ENCODE peak calls at places on chromosomes 12 and 14, in six cellular contexts. M, N, U, J, B and F are unnamed samples.

GRCh38 chr12:110585231-110585799 is 2.2 kb upstream of the PPTC7 start:
- DNase-seq in M (no peak), N (peak; percentile 57), U (no peak), J (no peak), B (peak; percentile 64), F (no peak)

GRCh38 chr12:25053021-25053271 is 104.0 kb upstream of the BCAT1 start:
- DNase-seq in M (no peak), N (no peak), U (no peak), J (no peak), B (no peak), F (no peak)

GRCh38 chr12:114347861-114348260 is 58.1 kb downstream of the TBX5 start:
- DNase-seq in M (no peak), N (no peak), U (no peak), J (no peak), B (no peak), F (no peak)

GRCh38 chr14:56127156-56127555 is 8.9 kb downstream of the PELI2 start:
- DNase-seq in M (no peak), N (no peak), U (no peak), J (no peak), B (no peak), F (no peak)

GRCh38 chr14:79596531-79596930 is 614.8 kb downstream of the DIO2 start:
- DNase-seq in M (no peak), N (peak; percentile 83), U (peak; percentile 47), J (no peak), B (no peak), F (no peak)

GRCh38 chr12:130754234-130755001 is 38.3 kb upstream of the RIMBP2 start:
- DNase-seq in M (no peak), N (no peak), U (no peak), J (no peak), B (no peak), F (no peak)

GRCh38 chr12:127980585-127980984 is 286.4 kb upstream of the TMEM132C start:
- DNase-seq in M (no peak), N (no peak), U (no peak), J (peak; percentile 44), B (no peak), F (no peak)

GRCh38 chr14:94591073-94591472 is 9.8 kb downstream of the SERPINA5 start:
- DNase-seq in M (no peak), N (no peak), U (no peak), J (no peak), B (no peak), F (no peak)

GRCh38 chr12:54300732-54301427 is at the start of gene NFE2:
- DNase-seq in M (no peak), N (peak; percentile 83), U (peak; percentile 66), J (peak; percentile 93), B (peak; percentile 71), F (no peak)

GRCh38 chr12:108495054-108495453 is 20.0 kb upstream of the FICD start:
- DNase-seq in M (no peak), N (peak; percentile 49), U (peak; percentile 59), J (peak; percentile 62), B (no peak), F (no peak)

GRCh38 chr12:129530517-129530916 is 373.3 kb downstream of the TMEM132D start:
- DNase-seq in M (no peak), N (no peak), U (no peak), J (no peak), B (no peak), F (no peak)

GRCh38 chr12:114263031-114263825 is 142.7 kb downstream of the TBX5 start:
- DNase-seq in M (no peak), N (no peak), U (no peak), J (no peak), B (no peak), F (no peak)

GRCh38 chr12:121205491-121205890 is 4.4 kb upstream of the P2RX4 start:
- DNase-seq in M (no peak), N (no peak), U (no peak), J (no peak), B (no peak), F (no peak)

GRCh38 chr12:121212875-121213274 is 2.9 kb downstream of the P2RX4 start:
- DNase-seq in M (no peak), N (no peak), U (no peak), J (no peak), B (no peak), F (no peak)

GRCh38 chr12:121214171-121214777 is 4.3 kb downstream of the P2RX4 start:
- DNase-seq in M (no peak), N (peak; percentile 78), U (no peak), J (no peak), B (no peak), F (no peak)

GRCh38 chr12:121209629-121210572 is at the start of gene P2RX4:
- DNase-seq in M (peak; percentile 81), N (peak; percentile 74), U (peak; percentile 88), J (peak; percentile 93), B (peak; percentile 93), F (peak; percentile 94)

DNA sequence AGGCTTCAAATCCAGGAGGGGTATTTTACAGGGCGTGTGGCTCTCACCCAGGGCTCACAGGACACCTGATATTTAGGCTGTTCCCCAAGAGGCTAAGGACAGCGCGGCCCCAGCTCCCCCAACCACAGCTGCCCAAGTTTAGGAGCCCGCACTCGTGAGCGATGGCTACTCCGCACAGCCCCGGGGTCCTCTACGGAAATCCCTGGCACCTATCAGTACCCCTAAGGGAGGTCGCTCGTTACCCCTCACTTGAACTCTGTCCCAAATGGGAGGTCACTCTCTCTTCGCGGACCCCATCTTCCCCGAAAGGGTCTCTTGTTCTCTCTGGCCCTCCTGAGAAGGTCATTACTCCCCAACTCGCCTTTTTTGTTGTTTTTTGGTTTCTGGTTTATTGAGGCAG is 708 bp upstream of the P2RX4 start:
- DNase-seq in M (no peak), N (no peak), U (no peak), J (no peak), B (no peak), F (no peak)
- H3K27ac ChIP-seq in M (peak overlapping the region; percentile 90), N (no peak overlapping the region), U (peak overlapping the region; percentile 99), J (no peak overlapping the region), B (no peak overlapping the region), F (peak overlapping the region; percentile 84)

GRCh38 chr14:102138935-102139247 is 806 bp upstream of the WDR20 start:
- DNase-seq in M (no peak), N (peak; percentile 13), U (no peak), J (no peak), B (no peak), F (no peak)

GRCh38 chr14:102140027-102140749 is 491 bp downstream of the WDR20 start:
- DNase-seq in M (peak; percentile 13), N (peak; percentile 20), U (peak; percentile 16), J (peak; percentile 30), B (peak; percentile 54), F (no peak)

GRCh38 chr14:102140750-102141145 is 1.1 kb downstream of the WDR20 start:
- DNase-seq in M (no peak), N (no peak), U (no peak), J (no peak), B (no peak), F (no peak)

GRCh38 chr14:102139248-102140026 is at the start of gene WDR20:
- DNase-seq in M (peak; percentile 99), N (peak; percentile 98), U (peak; percentile 98), J (peak; percentile 99), B (peak; percentile 98), F (peak; percentile 99)

DNA sequence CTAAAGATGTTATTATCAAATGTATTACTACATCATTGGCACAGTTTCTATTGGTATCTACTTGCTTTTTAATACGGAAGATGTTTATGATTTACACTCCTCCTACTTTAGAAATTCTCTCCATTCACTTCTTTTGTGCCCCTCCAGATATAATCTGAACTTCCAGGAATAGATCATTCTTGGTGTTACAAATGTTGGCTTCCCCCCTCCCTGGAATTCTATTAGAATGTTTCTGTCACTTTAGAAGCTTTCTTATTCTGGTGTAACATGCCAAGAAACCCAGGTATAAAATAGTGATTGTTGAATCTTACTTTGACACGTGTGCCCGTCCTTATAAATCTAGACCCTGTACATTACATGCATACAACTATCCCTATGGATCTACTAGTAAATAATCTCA is 1.2 kb upstream of the WDR20 start:
- DNase-seq in M (no peak), N (no peak), U (no peak), J (no peak), B (no peak), F (no peak)
- H3K27ac ChIP-seq in M (peak overlapping the region; percentile 58), N (no peak overlapping the region), U (peak overlapping the region; percentile 94), J (no peak overlapping the region), B (no peak overlapping the region), F (peak overlapping the region; percentile 89)

DNA sequence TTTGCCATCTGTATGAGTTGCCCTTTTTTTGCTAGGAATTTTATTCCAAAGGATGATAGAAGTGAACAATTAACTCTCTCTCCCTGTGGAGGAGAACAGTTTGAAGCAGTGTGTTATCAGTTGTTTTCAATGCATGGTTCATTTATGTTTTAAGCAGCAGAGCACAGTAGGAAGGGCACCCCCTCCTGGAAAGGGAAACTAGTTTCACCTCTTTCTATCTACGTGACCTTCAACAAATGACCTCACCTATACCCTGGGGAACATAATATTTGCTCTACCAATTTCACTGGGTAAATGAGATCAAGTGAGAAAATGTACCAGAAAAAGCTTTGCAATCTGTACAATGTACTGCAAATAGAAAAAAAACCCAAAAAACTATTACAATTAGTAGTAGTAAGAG is 5.4 kb upstream of the DCP1B start:
- DNase-seq in M (no peak), N (no peak), U (no peak), J (no peak), B (no peak), F (no peak)
- H3K27ac ChIP-seq in M (no peak overlapping the region), N (no peak overlapping the region), U (no peak overlapping the region), J (no peak overlapping the region), B (no peak overlapping the region), F (peak overlapping the region; percentile 54)

GRCh38 chr12:122872815-122873361 is 23.0 kb downstream of the VPS37B start:
- DNase-seq in M (no peak), N (no peak), U (no peak), J (no peak), B (no peak), F (no peak)
- H3K27ac ChIP-seq in M (no peak overlapping the region), N (peak overlapping the region; percentile 73), U (no peak overlapping the region), J (no peak overlapping the region), B (no peak overlapping the region), F (peak overlapping the region; percentile 80)

GRCh38 chr12:65823481-65824313 is 586 bp upstream of the HMGA2 start:
- DNase-seq in M (no peak), N (peak; percentile 77), U (peak; percentile 76), J (peak; percentile 65), B (peak; percentile 54), F (no peak)
- H3K27ac ChIP-seq in M (no peak overlapping the region), N (peak overlapping the region; percentile 76), U (peak overlapping the region; percentile 90), J (no peak overlapping the region), B (no peak overlapping the region), F (no peak overlapping the region)